ENCODE peak calls at places on chromosomes 6 and 20, in eight cellular contexts. O, Z, X, H, B, V, T and R are unnamed samples.

GRCh38 chr6:138719011-138719635 is 54.4 kb upstream of the CCDC28A start:
- DNase-seq in O (no peak), Z (no peak), X (no peak), H (no peak), B (no peak), V (no peak), T (peak; percentile 55), R (no peak)

GRCh38 chr20:39800548-39800947 is 838.4 kb downstream of the DHX35 start:
- DNase-seq in O (no peak), Z (no peak), X (no peak), H (no peak), B (no peak), V (no peak), T (peak; percentile 9), R (peak; percentile 69)

GRCh38 chr6:14017626-14018475 is 93.1 kb downstream of the RNF182 start:
- DNase-seq in O (no peak), Z (no peak), X (no peak), H (peak; percentile 64), B (no peak), V (no peak), T (no peak), R (no peak)

GRCh38 chr20:37285664-37286374 is 3.6 kb upstream of the MANBAL start:
- DNase-seq in O (no peak), Z (no peak), X (peak; percentile 87), H (no peak), B (no peak), V (no peak), T (no peak), R (no peak)

GRCh38 chr6:168817558-168818159 is 376.7 kb downstream of the SMOC2 start:
- DNase-seq in O (no peak), Z (no peak), X (no peak), H (no peak), B (no peak), V (no peak), T (no peak), R (no peak)

GRCh38 chr6:93784794-93785757 is 365.7 kb upstream of the EPHA7 start:
- DNase-seq in O (no peak), Z (no peak), X (no peak), H (no peak), B (no peak), V (no peak), T (peak; percentile 49), R (no peak)

GRCh38 chr6:13927203-13927602 is 2.5 kb downstream of the RNF182 start:
- DNase-seq in O (no peak), Z (no peak), X (no peak), H (peak; percentile 30), B (no peak), V (no peak), T (no peak), R (no peak)

GRCh38 chr20:62117658-62118057 is 4.6 kb upstream of the LSM14B start:
- DNase-seq in O (peak; percentile 48), Z (no peak), X (no peak), H (no peak), B (no peak), V (peak; percentile 93), T (no peak), R (no peak)

GRCh38 chr6:22929228-22929627 is 359.9 kb downstream of the HDGFL1 start:
- DNase-seq in O (no peak), Z (no peak), X (no peak), H (no peak), B (no peak), V (no peak), T (peak; percentile 60), R (no peak)

GRCh38 chr20:15060265-15061060 is 723.1 kb upstream of the FLRT3 start:
- DNase-seq in O (no peak), Z (no peak), X (peak; percentile 99), H (no peak), B (no peak), V (no peak), T (no peak), R (no peak)

GRCh38 chr6:134551245-134551960 is 233.5 kb upstream of the SGK1 start:
- DNase-seq in O (no peak), Z (no peak), X (no peak), H (no peak), B (no peak), V (no peak), T (peak; percentile 76), R (no peak)

GRCh38 chr20:31803552-31804291 is 15.4 kb upstream of the MYLK2 start:
- DNase-seq in O (no peak), Z (no peak), X (no peak), H (no peak), B (no peak), V (no peak), T (peak; percentile 20), R (no peak)

GRCh38 chr20:59560588-59561227 is 43.6 kb upstream of the PHACTR3 start:
- DNase-seq in O (no peak), Z (peak; percentile 14), X (peak; percentile 46), H (peak; percentile 73), B (no peak), V (no peak), T (no peak), R (no peak)

GRCh38 chr6:127273499-127273898 is 6.8 kb downstream of the RNF146 start:
- DNase-seq in O (no peak), Z (no peak), X (no peak), H (no peak), B (no peak), V (no peak), T (no peak), R (no peak)

GRCh38 chr6:24905485-24905884 is 30.3 kb downstream of the RIPOR2 start:
- DNase-seq in O (no peak), Z (no peak), X (no peak), H (peak; percentile 32), B (no peak), V (no peak), T (no peak), R (no peak)

GRCh38 chr6:144063246-144063743 is 32.1 kb downstream of the SF3B5 start:
- DNase-seq in O (peak; percentile 51), Z (no peak), X (no peak), H (peak; percentile 49), B (peak; percentile 28), V (no peak), T (no peak), R (no peak)

GRCh38 chr6:169984181-169985120 is 233.0 kb downstream of the ERMARD start:
- DNase-seq in O (no peak), Z (no peak), X (no peak), H (no peak), B (no peak), V (peak; percentile 83), T (no peak), R (peak; percentile 63)

GRCh38 chr6:1311400-1312192 is at the start of gene FOXQ1:
- DNase-seq in O (peak; percentile 77), Z (no peak), X (peak; percentile 95), H (peak; percentile 77), B (peak; percentile 59), V (peak; percentile 56), T (peak; percentile 6), R (no peak)

GRCh38 chr6:143414769-143415168 is 35.7 kb downstream of the ADAT2 start:
- DNase-seq in O (no peak), Z (no peak), X (no peak), H (no peak), B (no peak), V (no peak), T (no peak), R (no peak)

GRCh38 chr20:3679749-3680700 is 1.8 kb downstream of the ADAM33 start:
- DNase-seq in O (peak; percentile 56), Z (no peak), X (no peak), H (peak; percentile 66), B (no peak), V (no peak), T (no peak), R (peak; percentile 94)
- H3K4me3 ChIP-seq in O (peak overlapping the region; percentile 44), Z (no peak overlapping the region), X (no peak overlapping the region), H (no peak overlapping the region), B (peak overlapping the region; percentile 54), V (peak overlapping the region; percentile 44), T (no peak overlapping the region), R (peak overlapping the region; percentile 76)

GRCh38 chr6:137226682-137227081 is 7.5 kb upstream of the IFNGR1 start:
- DNase-seq in O (no peak), Z (no peak), X (no peak), H (no peak), B (no peak), V (no peak), T (no peak), R (no peak)

GRCh38 chr6:137222376-137222775 is 3.2 kb upstream of the IFNGR1 start:
- DNase-seq in O (no peak), Z (no peak), X (no peak), H (no peak), B (no peak), V (no peak), T (peak; percentile 85), R (no peak)

GRCh38 chr6:137224890-137225198 is 5.7 kb upstream of the IFNGR1 start:
- DNase-seq in O (no peak), Z (peak; percentile 81), X (no peak), H (no peak), B (no peak), V (peak; percentile 63), T (no peak), R (no peak)

GRCh38 chr6:137219664-137220252 is 573 bp upstream of the IFNGR1 start:
- DNase-seq in O (no peak), Z (no peak), X (no peak), H (no peak), B (no peak), V (no peak), T (no peak), R (no peak)

DNA sequence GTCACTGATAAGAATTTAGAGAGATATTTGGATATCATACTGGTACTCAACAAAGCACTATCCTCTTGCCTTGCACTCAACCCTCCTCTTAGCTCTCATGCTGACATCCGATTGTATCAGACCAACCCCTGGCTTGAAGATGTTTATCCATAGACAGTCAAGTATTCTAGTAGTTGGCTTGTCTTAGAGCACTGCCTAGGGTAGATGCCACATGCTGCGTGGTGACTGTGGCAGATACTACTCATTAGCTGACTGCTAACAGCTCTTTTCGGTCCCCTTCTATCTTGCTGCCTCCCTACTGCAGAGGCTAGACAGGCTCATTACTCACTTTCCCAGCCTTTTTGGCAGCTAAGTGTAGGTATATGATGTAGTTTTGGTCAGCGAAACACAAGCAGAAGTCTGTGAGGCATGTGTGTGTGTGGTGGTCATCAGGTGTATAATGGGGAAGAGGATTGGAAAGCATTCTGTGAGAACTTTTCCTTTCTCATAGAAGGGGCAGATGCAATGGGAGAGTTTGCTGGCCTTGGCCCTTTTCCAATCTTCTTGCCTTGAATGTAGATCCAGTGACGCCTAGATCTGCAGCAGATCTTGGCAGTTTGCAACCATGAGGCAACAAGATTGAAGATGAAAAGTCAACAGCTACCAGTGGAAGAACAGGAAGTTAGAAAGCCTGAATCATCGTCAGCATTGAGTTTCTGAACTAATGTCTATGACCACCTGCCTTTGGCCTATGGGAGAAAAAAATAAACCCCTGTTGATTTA is 4.4 kb upstream of the IFNGR1 start:
- DNase-seq in O (no peak), Z (peak; percentile 83), X (peak; percentile 53), H (no peak), B (peak; percentile 52), V (no peak), T (peak; percentile 92), R (peak; percentile 75)
- TF ChIP-seq POLR2AphosphoS5 in O (no peak), Z (peak; percentile 51), X (no peak), H (no peak), B (no peak), V (no peak), T (peak; percentile 27), R (no peak)

GRCh38 chr6:142387997-142388815 is 86.4 kb downstream of the ADGRG6 start:
- DNase-seq in O (no peak), Z (no peak), X (peak; percentile 73), H (peak; percentile 73), B (no peak), V (no peak), T (peak; percentile 81), R (no peak)
- H3K4me3 ChIP-seq in O (no peak overlapping the region), Z (no peak overlapping the region), X (no peak overlapping the region), H (no peak overlapping the region), B (no peak overlapping the region), V (no peak overlapping the region), T (no peak overlapping the region), R (no peak overlapping the region)

GRCh38 chr20:24823989-24824693 is 124.9 kb upstream of the CST7 start:
- DNase-seq in O (no peak), Z (no peak), X (no peak), H (no peak), B (no peak), V (peak; percentile 46), T (no peak), R (peak; percentile 48)
- TF ChIP-seq POLR2AphosphoS5 in O (no peak), Z (no peak), X (no peak), H (no peak), B (no peak), V (no peak), T (no peak), R (no peak)